ENCODE peak calls at places on chromosomes 7 and 10, in five cellular contexts. O is activated naive CD4-positive, alpha-beta T cell treated with Interleukin-2 at 50 U/mL for 16 hours; M is T-helper 9 cell; G is substantia nigra; E is NCI-H748 treated with DMSO at 0.1 percent for 48 hours. Y is an unnamed sample.

GRCh38 chr10:4684434-4684833 is 141.6 kb upstream of the AKR1E2 start:
- DNase-seq in O (no peak), M (no peak), G (no peak), E (no peak), Y (no peak)

GRCh38 chr10:77500754-77501151 is 136.9 kb downstream of the KCNMA1 start:
- DNase-seq in O (no peak), M (no peak), G (no peak), E (no peak), Y (no peak)

GRCh38 chr7:126179916-126180315 is 1072.8 kb downstream of the GRM8 start:
- DNase-seq in O (no peak), M (no peak), G (no peak), E (no peak), Y (no peak)

GRCh38 chr10:80153460-80153859 is 20.9 kb downstream of the PLAC9 start:
- DNase-seq in O (no peak), M (no peak), G (no peak), E (no peak), Y (no peak)

GRCh38 chr10:101967713-101968112 is 88.3 kb downstream of the ARMH3 start:
- DNase-seq in O (no peak), M (no peak), G (no peak), E (no peak), Y (no peak)

GRCh38 chr10:43596546-43596945 is 9.7 kb upstream of the ZNF485 start:
- DNase-seq in O (no peak), M (no peak), G (no peak), E (no peak), Y (no peak)

GRCh38 chr7:112556633-112557032 is 75.8 kb downstream of the LSMEM1 start:
- DNase-seq in O (no peak), M (no peak), G (no peak), E (no peak), Y (no peak)

GRCh38 chr7:18866359-18867036 is 250.9 kb downstream of the TWIST1 start:
- DNase-seq in O (no peak), M (no peak), G (no peak), E (no peak), Y (no peak)

GRCh38 chr7:17917842-17918241 is 22.5 kb downstream of the SNX13 start:
- DNase-seq in O (no peak), M (no peak), G (no peak), E (no peak), Y (no peak)

GRCh38 chr7:139860090-139860773 is 31.2 kb downstream of the TBXAS1 start:
- DNase-seq in O (no peak), M (no peak), G (no peak), E (no peak), Y (peak; percentile 55)

GRCh38 chr10:76675561-76675950 is 962.1 kb downstream of the KCNMA1 start:
- DNase-seq in O (no peak), M (no peak), G (no peak), E (no peak), Y (peak; percentile 12)

GRCh38 chr7:142956951-142957623 is 5.1 kb downstream of the KEL start:
- DNase-seq in O (no peak), M (no peak), G (no peak), E (no peak), Y (no peak)

GRCh38 chr10:75019360-75019759 is 92.1 kb upstream of the SAMD8 start:
- DNase-seq in O (no peak), M (no peak), G (no peak), E (peak; percentile 65), Y (peak; percentile 64)

GRCh38 chr7:38451840-38452239 is 178.4 kb upstream of the TARP start:
- DNase-seq in O (no peak), M (no peak), G (no peak), E (peak; percentile 32), Y (peak; percentile 20)

Y was measured in globus pallidus.